ENCODE peak calls at places on chromosomes 5 and 9, in nine cellular contexts. O is choroid plexus epithelial cell; U is astrocyte of the spinal cord; J is thoracic aorta; R is Caco-2; A is T-helper 1 cell; T is HTR-8/SVneo; Q is ACHN; Y is activated CD8-positive, alpha-beta memory T cell treated with anti-CD3 and anti-CD28 coated beads for 4 hours. G is an unnamed sample.

GRCh38 chr9:80157128-80157527 is 585.4 kb downstream of the TLE4 start:
- DNase-seq in O (no peak), U (no peak), J (no peak), R (no peak), A (no peak), T (no peak), Q (no peak), Y (no peak), G (no peak)

GRCh38 chr5:756865-757345 is 27.6 kb downstream of the ZDHHC11B start:
- DNase-seq in O (no peak), U (no peak), J (no peak), R (peak), A (no peak), T (no peak), Q (no peak), Y (no peak), G (no peak)

GRCh38 chr5:3197237-3197636 is 398.4 kb upstream of the IRX1 start:
- DNase-seq in O (no peak), U (no peak), J (no peak), R (no peak), A (no peak), T (no peak), Q (no peak), Y (no peak), G (no peak)

GRCh38 chr5:78497573-78498533 is 137.4 kb downstream of the SCAMP1 start:
- DNase-seq in O (no peak), U (no peak), J (no peak), R (no peak), A (no peak), T (no peak), Q (no peak), Y (no peak), G (no peak)

GRCh38 chr5:151553130-151553670 is 37.9 kb downstream of the FAT2 start:
- DNase-seq in O (no peak), U (no peak), J (no peak), R (no peak), A (no peak), T (no peak), Q (no peak), Y (no peak), G (no peak)

GRCh38 chr9:130129425-130130061 is 42.7 kb upstream of the NCS1 start:
- DNase-seq in O (peak), U (peak), J (no peak), R (no peak), A (no peak), T (no peak), Q (no peak), Y (no peak), G (no peak)

GRCh38 chr5:103624748-103625147 is 62.2 kb upstream of the NUDT12 start:
- DNase-seq in O (peak), U (peak), J (no peak), R (no peak), A (no peak), T (no peak), Q (no peak), Y (no peak), G (no peak)

GRCh38 chr5:80213467-80213866 is 42.4 kb downstream of the SERINC5 start:
- DNase-seq in O (no peak), U (no peak), J (no peak), R (no peak), A (no peak), T (no peak), Q (no peak), Y (no peak), G (no peak)

GRCh38 chr9:79685576-79685975 is 113.8 kb downstream of the TLE4 start:
- DNase-seq in O (peak), U (peak), J (no peak), R (no peak), A (no peak), T (no peak), Q (no peak), Y (no peak), G (peak)